ENCODE peak calls at places on chromosome 15, in ten cellular contexts. K is transverse colon, C is ovary, J is tibial nerve, X is sigmoid colon, P is H1, W is A549, L is K562, D is upper lobe of left lung, B is stomach. Y is an unnamed sample.
A peak's percentile ranks its signal among the peaks of the same experiment; 100 is the strongest.

GRCh38 chr15:59005579-59005978 is 18.1 kb downstream of the RNF111 start:
- DNase-seq in K (no peak), C (no peak), J (no peak), X (no peak), P (no peak), W (no peak), L (no peak), D (no peak), B (no peak), Y (no peak)

GRCh38 chr15:73800662-73801345 is 47.7 kb upstream of the INSYN1 start:
- DNase-seq in K (no peak), C (peak; percentile 34), J (no peak), X (peak; percentile 69), P (no peak), W (peak; percentile 55), L (peak; percentile 6), D (no peak), B (no peak), Y (no peak)

GRCh38 chr15:36481156-36481555 is 98.3 kb upstream of the CDIN1 start:
- DNase-seq in K (no peak), C (no peak), J (no peak), X (no peak), P (no peak), W (no peak), L (no peak), D (no peak), B (no peak), Y (no peak)

GRCh38 chr15:100966997-100967396 is 47.8 kb downstream of the LRRK1 start:
- DNase-seq in K (no peak), C (no peak), J (no peak), X (no peak), P (no peak), W (no peak), L (no peak), D (no peak), B (no peak), Y (no peak)

GRCh38 chr15:40114218-40114617 is 5.5 kb upstream of the BMF start:
- DNase-seq in K (no peak), C (no peak), J (no peak), X (no peak), P (no peak), W (no peak), L (no peak), D (no peak), B (no peak), Y (peak; percentile 13)

GRCh38 chr15:96011109-96011608 is 319.3 kb upstream of the NR2F2 start:
- DNase-seq in K (no peak), C (no peak), J (no peak), X (no peak), P (no peak), W (no peak), L (no peak), D (no peak), B (no peak), Y (no peak)

GRCh38 chr15:34128898-34129297 is 27.0 kb downstream of the PGBD4 start:
- DNase-seq in K (no peak), C (no peak), J (no peak), X (no peak), P (no peak), W (no peak), L (no peak), D (no peak), B (no peak), Y (no peak)

GRCh38 chr15:35547775-35548364 is 1.9 kb upstream of the DPH6 start:
- DNase-seq in K (no peak), C (no peak), J (no peak), X (no peak), P (peak; percentile 65), W (no peak), L (peak; percentile 92), D (no peak), B (no peak), Y (no peak)

GRCh38 chr15:91853968-91854943 is 748 bp downstream of the SLCO3A1 start:
- DNase-seq in K (peak; percentile 57), C (peak; percentile 54), J (no peak), X (peak; percentile 71), P (peak; percentile 63), W (peak; percentile 48), L (no peak), D (peak; percentile 92), B (peak; percentile 42), Y (no peak)

GRCh38 chr15:82146990-82147461 is 101.2 kb upstream of the MEX3B start:
- DNase-seq in K (no peak), C (no peak), J (no peak), X (no peak), P (no peak), W (peak; percentile 49), L (peak; percentile 54), D (no peak), B (no peak), Y (no peak)

GRCh38 chr15:76345880-76346665 is 9.5 kb downstream of the ISL2 start:
- DNase-seq in K (peak; percentile 81), C (no peak), J (no peak), X (peak; percentile 76), P (peak; percentile 77), W (no peak), L (no peak), D (peak; percentile 86), B (no peak), Y (no peak)

GRCh38 chr15:85905626-85906025 is 110.9 kb upstream of the KLHL25 start:
- DNase-seq in K (no peak), C (no peak), J (no peak), X (no peak), P (no peak), W (no peak), L (no peak), D (no peak), B (no peak), Y (no peak)

GRCh38 chr15:86915811-86916331 is 836.2 kb downstream of the AGBL1 start:
- DNase-seq in K (no peak), C (no peak), J (no peak), X (no peak), P (no peak), W (peak; percentile 58), L (peak; percentile 20), D (no peak), B (no peak), Y (no peak)
- TF ChIP-seq EP300 in K (no peak), C (no peak), J (no peak), X (no peak), P (no peak), W (no peak), L (no peak), D (no peak), B (no peak), Y (no peak)

DNA sequence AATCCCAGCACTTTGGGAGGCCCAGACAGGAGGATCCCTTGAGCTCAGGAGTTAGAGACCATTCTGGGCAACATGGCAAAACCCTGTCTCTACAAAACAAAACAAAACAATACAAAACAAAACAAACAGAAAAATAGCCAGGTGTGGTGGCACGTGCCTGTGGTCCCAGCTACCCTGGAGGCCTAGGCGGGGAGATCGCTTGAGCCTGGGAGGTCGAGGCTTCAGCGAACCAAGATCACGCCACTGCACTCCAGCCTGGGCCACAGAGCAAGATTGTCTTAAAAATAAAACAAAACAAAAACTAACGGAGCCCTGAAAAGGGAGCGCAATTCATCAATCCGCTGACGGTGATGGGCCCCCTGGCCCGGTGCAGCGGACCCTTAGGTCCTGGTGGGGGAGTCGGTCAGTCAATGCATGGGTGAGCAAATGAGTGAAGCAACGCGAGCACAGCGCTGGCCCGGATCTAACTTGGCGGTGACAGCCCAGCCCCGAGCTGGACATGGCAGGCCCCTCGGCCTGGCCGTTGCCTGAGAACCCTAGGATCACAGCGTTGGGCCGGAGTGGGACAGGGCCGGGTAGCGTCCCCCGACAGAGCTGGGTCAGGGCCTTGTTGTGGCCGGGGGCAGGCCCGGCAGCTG is 52.4 kb upstream of the BLM start:
- DNase-seq in K (peak; percentile 31), C (peak; percentile 40), J (no peak), X (peak; percentile 75), P (no peak), W (peak; percentile 65), L (peak; percentile 60), D (no peak), B (no peak), Y (no peak)
- TF ChIP-seq CTCF in K (no peak), C (no peak), J (no peak), X (no peak), P (no peak), W (no peak), L (peak; percentile 8), D (no peak), B (no peak), Y (no peak)

GRCh38 chr15:41860049-41860828 is 21.6 kb downstream of the PLA2G4B start:
- DNase-seq in K (no peak), C (no peak), J (no peak), X (no peak), P (no peak), W (no peak), L (peak; percentile 40), D (peak; percentile 71), B (no peak), Y (no peak)

GRCh38 chr15:41857316-41857715 is 18.7 kb downstream of the PLA2G4B start:
- DNase-seq in K (no peak), C (no peak), J (no peak), X (no peak), P (no peak), W (no peak), L (no peak), D (peak; percentile 76), B (peak; percentile 75), Y (no peak)

GRCh38 chr15:41856262-41856661 is 17.6 kb downstream of the PLA2G4B start:
- DNase-seq in K (no peak), C (no peak), J (no peak), X (no peak), P (no peak), W (no peak), L (no peak), D (peak; percentile 79), B (no peak), Y (no peak)

GRCh38 chr15:41856716-41857115 is 18.1 kb downstream of the PLA2G4B start:
- DNase-seq in K (no peak), C (no peak), J (no peak), X (no peak), P (no peak), W (no peak), L (no peak), D (peak; percentile 62), B (no peak), Y (no peak)

GRCh38 chr15:41858756-41859155 is 20.1 kb downstream of the PLA2G4B start:
- DNase-seq in K (no peak), C (no peak), J (no peak), X (no peak), P (no peak), W (no peak), L (no peak), D (peak; percentile 55), B (no peak), Y (no peak)
- TF ChIP-seq EP300 in K (no peak), C (no peak), J (no peak), X (no peak), P (no peak), W (no peak), L (no peak), D (no peak), B (no peak), Y (no peak)

DNA sequence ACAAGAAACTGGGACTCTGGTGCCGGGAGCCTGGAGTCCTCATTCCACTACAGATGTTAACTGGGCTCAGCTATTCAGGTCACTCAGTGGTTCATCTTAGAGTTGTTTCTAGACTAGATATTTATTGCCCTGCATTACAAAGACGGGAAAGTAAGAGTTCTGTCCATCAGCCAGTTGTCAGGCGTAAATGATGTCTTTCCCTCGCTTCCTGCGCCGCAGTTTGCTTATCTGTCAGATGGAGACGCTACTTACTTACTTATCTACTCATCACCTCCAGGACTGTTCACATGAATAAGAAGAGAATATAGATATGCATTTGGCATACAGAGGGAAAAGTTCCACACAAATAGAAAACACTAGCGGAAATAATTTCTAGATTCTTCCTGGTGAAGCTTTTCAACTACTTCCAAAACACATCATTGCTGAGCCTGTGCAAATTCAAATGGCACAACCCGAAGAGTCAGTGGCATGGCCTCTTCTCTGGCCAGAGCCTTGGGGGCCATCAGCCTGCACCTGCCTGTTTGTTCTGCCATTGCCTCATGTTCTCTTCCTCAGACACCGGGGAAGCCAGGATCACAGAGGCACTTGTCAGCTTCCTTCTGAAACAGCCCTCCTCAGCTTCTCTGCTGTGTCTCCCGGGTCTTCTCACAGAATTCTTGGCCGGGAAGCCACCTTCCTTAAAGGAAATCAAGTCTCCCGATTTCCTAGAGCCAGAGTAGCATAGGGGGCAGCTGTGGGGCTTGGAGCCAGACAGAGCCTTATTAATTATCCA is 47.6 kb upstream of the CGNL1 start:
- DNase-seq in K (no peak), C (no peak), J (no peak), X (no peak), P (no peak), W (no peak), L (peak; percentile 74), D (no peak), B (no peak), Y (no peak)
- TF ChIP-seq CTCF in K (no peak), C (no peak), J (no peak), X (no peak), P (peak; percentile 28), W (no peak), L (peak; percentile 20), D (no peak), B (no peak), Y (no peak)